ENCODE peak calls at places on chromosomes 5 and 9, in six cellular contexts. L is NCI-H748 treated with DMSO at 0.1 percent for 48 hours, V is HEK293T, N is M059J, H is AML-193, K is left lung. B is an unnamed sample.

GRCh38 chr5:101288633-101289032 is 385.6 kb upstream of the ST8SIA4 start:
- DNase-seq in L (no peak), V (no peak), N (peak), H (no peak), K (no peak), B (no peak)

GRCh38 chr5:102958481-102959011 is 161.4 kb downstream of the GIN1 start:
- DNase-seq in L (no peak), V (no peak), N (peak), H (no peak), K (no peak), B (no peak)

GRCh38 chr9:38022203-38022602 is 46.8 kb downstream of the SHB start:
- DNase-seq in L (peak), V (no peak), N (no peak), H (no peak), K (no peak), B (no peak)

GRCh38 chr9:126860757-126861466 is 473 bp downstream of the ZBTB34 start:
- DNase-seq in L (no peak), V (peak), N (peak), H (no peak), K (peak), B (peak)

GRCh38 chr9:129023036-129023907 is 4.9 kb downstream of the SH3GLB2 start:
- DNase-seq in L (no peak), V (peak), N (peak), H (no peak), K (no peak), B (peak)

GRCh38 chr5:73692166-73692640 is 66.2 kb downstream of the ARHGEF28 start:
- DNase-seq in L (no peak), V (no peak), N (peak), H (no peak), K (no peak), B (no peak)

GRCh38 chr5:173472784-173473278 is 143.6 kb downstream of the BOD1 start:
- DNase-seq in L (no peak), V (no peak), N (no peak), H (no peak), K (no peak), B (no peak)

GRCh38 chr9:124482431-124483031 is 24.7 kb downstream of the NR5A1 start:
- DNase-seq in L (no peak), V (peak), N (no peak), H (no peak), K (peak), B (no peak)

GRCh38 chr9:107280543-107280942 is 2.5 kb upstream of the RAD23B start:
- DNase-seq in L (no peak), V (no peak), N (peak), H (no peak), K (no peak), B (no peak)